ENCODE peak calls at places on chromosomes 6 and 20, in five cellular contexts. H is SW 1271, D is epithelial cell of prostate, Q is HAP-1, S is globus pallidus. L is an unnamed sample.

GRCh38 chr6:159463440-159463839 is 229.6 kb downstream of the SOD2 start:
- DNase-seq in H (no peak), D (no peak), Q (no peak), S (no peak), L (peak)

GRCh38 chr6:22717906-22718305 is 148.5 kb downstream of the HDGFL1 start:
- DNase-seq in H (no peak), D (no peak), Q (no peak), S (no peak), L (no peak)

GRCh38 chr20:22691369-22692118 is 107.2 kb upstream of the FOXA2 start:
- DNase-seq in H (peak), D (no peak), Q (peak), S (peak), L (peak)

GRCh38 chr6:88629838-88630462 is 333.5 kb downstream of the RNGTT start:
- DNase-seq in H (no peak), D (no peak), Q (peak), S (no peak), L (peak)

GRCh38 chr6:50555982-50556381 is 157.3 kb upstream of the TFAP2D start:
- DNase-seq in H (no peak), D (no peak), Q (no peak), S (no peak), L (no peak)

GRCh38 chr20:13816757-13817156 is 31.9 kb downstream of the NDUFAF5 start:
- DNase-seq in H (no peak), D (no peak), Q (no peak), S (no peak), L (peak)

GRCh38 chr6:167435209-167435728 is 110.4 kb downstream of the TTLL2 start:
- DNase-seq in H (no peak), D (no peak), Q (no peak), S (no peak), L (no peak)

GRCh38 chr6:524803-525202 is 132.1 kb downstream of the HUS1B start:
- DNase-seq in H (no peak), D (no peak), Q (no peak), S (peak), L (no peak)

GRCh38 chr6:131754715-131755567 is 44.1 kb upstream of the CTAGE9 start:
- DNase-seq in H (no peak), D (no peak), Q (no peak), S (no peak), L (peak)

GRCh38 chr6:51842066-51842465 is 245.3 kb downstream of the PKHD1 start:
- DNase-seq in H (no peak), D (no peak), Q (no peak), S (no peak), L (no peak)

GRCh38 chr6:132300323-132300949 is 100.8 kb downstream of the MOXD1 start:
- DNase-seq in H (no peak), D (no peak), Q (peak), S (peak), L (peak)

GRCh38 chr6:136779682-136780081 is 12.6 kb downstream of the MAP3K5 start:
- DNase-seq in H (no peak), D (no peak), Q (no peak), S (no peak), L (no peak)

GRCh38 chr20:17568972-17569471 is 853 bp upstream of the DSTN start:
- DNase-seq in H (peak), D (no peak), Q (peak), S (peak), L (peak)

GRCh38 chr6:68635412-68635705 is 277 bp downstream of the ADGRB3 start:
- DNase-seq in H (no peak), D (no peak), Q (no peak), S (no peak), L (no peak)

GRCh38 chr6:127051571-127052260 is 66.8 kb upstream of the RSPO3 start:
- DNase-seq in H (no peak), D (peak), Q (no peak), S (no peak), L (peak)